ENCODE peak calls at places on chromosomes 3 and 15, in four cellular contexts. Q, N, D and U are unnamed samples.

GRCh38 chr3:52831500-52832301 is 1.2 kb upstream of the ITIH4 start:
- DNase-seq in N (no peak), D (peak; percentile 76), Q (no peak), U (no peak)

GRCh38 chr3:55405436-55405835 is 81.7 kb downstream of the WNT5A start:
- DNase-seq in N (peak; percentile 85), Q (peak; percentile 86), D (peak; percentile 12), U (peak; percentile 92)

GRCh38 chr3:156614642-156615511 is 59.5 kb upstream of the TIPARP start:
- DNase-seq in D (peak; percentile 27), Q (no peak), N (no peak), U (peak; percentile 77)

GRCh38 chr3:126316515-126316939 is 40.7 kb downstream of the KLF15 start:
- DNase-seq in D (no peak), N (no peak), Q (no peak), U (no peak)

GRCh38 chr3:97138914-97139541 is 324.6 kb downstream of the EPHA6 start:
- DNase-seq in D (no peak), N (no peak), Q (peak; percentile 67), U (peak; percentile 80)

GRCh38 chr3:49378249-49378899 is 20.2 kb upstream of the GPX1 start:
- DNase-seq in Q (no peak), D (peak; percentile 37), N (no peak), U (peak; percentile 47)

GRCh38 chr3:180250172-180250571 is 213.4 kb upstream of the PEX5L start:
- DNase-seq in D (peak; percentile 52), Q (no peak), N (no peak), U (no peak)

GRCh38 chr15:85752591-85752990 is 42.1 kb downstream of the KLHL25 start:
- DNase-seq in D (no peak), N (no peak), Q (peak; percentile 32), U (no peak)

GRCh38 chr3:125214738-125215137 is 2.2 kb upstream of the SLC12A8 start:
- DNase-seq in N (no peak), D (no peak), Q (no peak), U (no peak)

GRCh38 chr3:111173328-111173900 is 101.8 kb downstream of the NECTIN3 start:
- DNase-seq in N (no peak), Q (peak; percentile 31), D (peak; percentile 37), U (peak; percentile 66)

GRCh38 chr3:52245322-52246263 is at the start of gene PPM1M:
- DNase-seq in D (peak; percentile 31), Q (peak; percentile 73), N (peak; percentile 83), U (peak; percentile 82)

GRCh38 chr3:25033407-25034029 is 394.5 kb upstream of the RARB start:
- DNase-seq in N (peak; percentile 69), Q (peak; percentile 79), D (peak; percentile 6), U (peak; percentile 88)

GRCh38 chr3:13022348-13023250 is 50.6 kb downstream of the IQSEC1 start:
- DNase-seq in N (peak; percentile 64), Q (peak; percentile 76), D (peak; percentile 89), U (peak; percentile 66)
- H2BK5ac ChIP-seq in N (no peak overlapping the region), Q (no peak overlapping the region), D (peak overlapping the region; percentile 2), U (no peak overlapping the region)

DNA sequence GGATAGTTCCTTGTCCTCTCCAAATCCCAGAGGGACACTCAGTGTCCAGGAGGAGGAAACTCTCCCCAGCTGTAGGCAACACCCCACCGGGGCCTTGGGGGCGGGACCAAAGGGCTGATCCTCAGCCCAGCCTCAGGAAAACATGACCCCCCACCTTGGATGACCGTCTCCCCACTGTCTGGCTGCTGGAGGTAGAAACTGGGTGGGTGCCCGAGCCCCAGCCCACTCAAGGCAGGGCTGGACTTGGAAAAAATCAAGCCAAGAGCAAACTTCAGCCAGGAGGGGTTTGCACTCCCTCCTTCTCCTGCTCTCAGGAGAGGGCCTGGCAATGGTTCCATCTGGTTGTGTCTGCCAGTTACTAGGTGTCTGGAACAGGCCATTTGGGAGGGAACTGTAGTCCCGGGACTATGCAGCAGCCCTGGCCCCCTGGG is 3.6 kb upstream of the RASL12 start:
- DNase-seq in N (no peak), Q (no peak), D (no peak), U (no peak)
- H2BK15ac ChIP-seq in N (no peak overlapping the region), Q (no peak overlapping the region), D (peak overlapping the region; percentile 77), U (no peak overlapping the region)

GRCh38 chr3:141377377-141377776 is 9.1 kb downstream of the ZBTB38 start:
- DNase-seq in N (no peak), Q (no peak), D (no peak), U (no peak)
- H3K56ac ChIP-seq in N (no peak overlapping the region), Q (no peak overlapping the region), D (no peak overlapping the region), U (no peak overlapping the region)

GRCh38 chr3:13564751-13565560 is 16.0 kb downstream of the FBLN2 start:
- DNase-seq in N (no peak), D (no peak), Q (peak; percentile 57), U (no peak)
- H2BK5ac ChIP-seq in N (no peak overlapping the region), D (no peak overlapping the region), Q (no peak overlapping the region), U (no peak overlapping the region)